ENCODE peak calls at places on chromosome 10, in four cellular contexts. One of them, this sample, is unnamed.

GRCh38 chr10:24305551-24306506 is 96.9 kb downstream of the KIAA1217 start:
- DNase-seq in Peyer's patch: no peak
- DNase-seq in breast epithelium: no peak
- DNase-seq in A549: no peak
- DNase-seq in this sample: no peak

GRCh38 chr10:77409697-77410471 is 227.7 kb downstream of the KCNMA1 start:
- DNase-seq in A549: no peak
- DNase-seq in breast epithelium: no peak
- DNase-seq in Peyer's patch: peak; percentile 90
- DNase-seq in this sample: peak; percentile 24

GRCh38 chr10:114471906-114472873 is 67.9 kb upstream of the AFAP1L2 start:
- DNase-seq in breast epithelium: no peak
- DNase-seq in Peyer's patch: no peak
- DNase-seq in A549: no peak
- DNase-seq in this sample: no peak

GRCh38 chr10:36725581-36726520 is 399.5 kb upstream of the ANKRD30A start:
- DNase-seq in Peyer's patch: no peak
- DNase-seq in breast epithelium: no peak
- DNase-seq in A549: peak; percentile 86
- DNase-seq in this sample: no peak

GRCh38 chr10:45373783-45374450 is at the start of gene ALOX5:
- DNase-seq in A549: no peak
- DNase-seq in breast epithelium: peak; percentile 64
- DNase-seq in Peyer's patch: peak; percentile 85
- DNase-seq in this sample: no peak

GRCh38 chr10:33249137-33249536 is 85.3 kb downstream of the NRP1 start:
- DNase-seq in A549: no peak
- DNase-seq in Peyer's patch: no peak
- DNase-seq in breast epithelium: no peak
- DNase-seq in this sample: no peak

GRCh38 chr10:119509909-119510451 is 32.5 kb downstream of the RGS10 start:
- DNase-seq in Peyer's patch: peak; percentile 27
- DNase-seq in A549: no peak
- DNase-seq in breast epithelium: peak; percentile 81
- DNase-seq in this sample: no peak

GRCh38 chr10:95333997-95334792 is 43.4 kb upstream of the PDLIM1 start:
- DNase-seq in breast epithelium: peak; percentile 76
- DNase-seq in Peyer's patch: no peak
- DNase-seq in A549: peak; percentile 45
- DNase-seq in this sample: peak; percentile 39

GRCh38 chr10:119149723-119150122 is 15.8 kb downstream of the SFXN4 start:
- DNase-seq in Peyer's patch: no peak
- DNase-seq in A549: peak; percentile 34
- DNase-seq in breast epithelium: no peak
- DNase-seq in this sample: no peak

GRCh38 chr10:4434105-4434504 is 391.9 kb upstream of the AKR1E2 start:
- DNase-seq in breast epithelium: no peak
- DNase-seq in A549: no peak
- DNase-seq in Peyer's patch: no peak
- DNase-seq in this sample: no peak

GRCh38 chr10:116014859-116015258 is 258.1 kb downstream of the GFRA1 start:
- DNase-seq in A549: no peak
- DNase-seq in breast epithelium: no peak
- DNase-seq in Peyer's patch: no peak
- DNase-seq in this sample: no peak

GRCh38 chr10:49144021-49144720 is 10.3 kb upstream of the FAM170B start:
- DNase-seq in breast epithelium: no peak
- DNase-seq in Peyer's patch: no peak
- DNase-seq in A549: no peak
- DNase-seq in this sample: no peak

GRCh38 chr10:118635674-118636402 is 40.4 kb upstream of the PRLHR start:
- DNase-seq in breast epithelium: no peak
- DNase-seq in A549: no peak
- DNase-seq in Peyer's patch: no peak
- DNase-seq in this sample: no peak

GRCh38 chr10:28381465-28381864 is 78.6 kb upstream of the MPP7 start:
- DNase-seq in breast epithelium: no peak
- DNase-seq in Peyer's patch: no peak
- DNase-seq in A549: no peak
- DNase-seq in this sample: no peak

GRCh38 chr10:116848032-116848911 is 1.0 kb upstream of the ENO4 start:
- DNase-seq in breast epithelium: no peak
- DNase-seq in Peyer's patch: no peak
- DNase-seq in A549: no peak
- DNase-seq in this sample: no peak

GRCh38 chr10:12777840-12778585 is 223.5 kb downstream of the CCDC3 start:
- DNase-seq in breast epithelium: no peak
- DNase-seq in Peyer's patch: no peak
- DNase-seq in A549: no peak
- DNase-seq in this sample: no peak

GRCh38 chr10:95675403-95676116 is 18.2 kb downstream of the TCTN3 start:
- DNase-seq in breast epithelium: no peak
- DNase-seq in Peyer's patch: no peak
- DNase-seq in A549: no peak
- DNase-seq in this sample: no peak

GRCh38 chr10:11594589-11595394 is 16.7 kb downstream of the USP6NL start:
- DNase-seq in breast epithelium: no peak
- DNase-seq in Peyer's patch: no peak
- DNase-seq in A549: no peak
- DNase-seq in this sample: no peak

GRCh38 chr10:24849537-24850299 is 102.7 kb downstream of the PRTFDC1 start:
- DNase-seq in breast epithelium: no peak
- DNase-seq in Peyer's patch: no peak
- DNase-seq in A549: peak; percentile 84
- DNase-seq in this sample: no peak

GRCh38 chr10:43386549-43386948 is 15.1 kb downstream of the FXYD4 start:
- DNase-seq in A549: no peak
- DNase-seq in breast epithelium: peak; percentile 12
- DNase-seq in Peyer's patch: peak; percentile 14
- DNase-seq in this sample: no peak

GRCh38 chr10:107814865-107815487 is 650.5 kb upstream of the SORCS1 start:
- DNase-seq in A549: peak; percentile 39
- DNase-seq in Peyer's patch: no peak
- DNase-seq in breast epithelium: no peak
- DNase-seq in this sample: peak; percentile 19

GRCh38 chr10:110916554-110917346 is 2.2 kb downstream of the BBIP1 start:
- DNase-seq in A549: peak; percentile 46
- DNase-seq in Peyer's patch: no peak
- DNase-seq in breast epithelium: no peak
- DNase-seq in this sample: no peak

GRCh38 chr10:35545878-35546631 is 59.1 kb upstream of the GJD4 start:
- DNase-seq in A549: peak; percentile 14
- DNase-seq in Peyer's patch: no peak
- DNase-seq in breast epithelium: no peak
- DNase-seq in this sample: no peak

GRCh38 chr10:122172311-122173008 is 98.6 kb upstream of the BTBD16 start:
- DNase-seq in A549: no peak
- DNase-seq in Peyer's patch: no peak
- DNase-seq in breast epithelium: no peak
- DNase-seq in this sample: no peak

GRCh38 chr10:73809061-73809818 is 2.2 kb downstream of the NDST2 start:
- DNase-seq in breast epithelium: no peak
- DNase-seq in Peyer's patch: no peak
- DNase-seq in A549: no peak
- DNase-seq in this sample: no peak

GRCh38 chr10:72094574-72094973 is 6.2 kb upstream of the SPOCK2 start:
- DNase-seq in A549: no peak
- DNase-seq in breast epithelium: no peak
- DNase-seq in Peyer's patch: no peak
- DNase-seq in this sample: no peak

GRCh38 chr10:35194906-35195305 is 68.3 kb downstream of the CREM start:
- DNase-seq in A549: peak; percentile 79
- DNase-seq in Peyer's patch: no peak
- DNase-seq in breast epithelium: no peak
- DNase-seq in this sample: no peak

GRCh38 chr10:25068152-25069058 is 52.0 kb downstream of the THNSL1 start:
- DNase-seq in breast epithelium: no peak
- DNase-seq in A549: no peak
- DNase-seq in Peyer's patch: no peak
- DNase-seq in this sample: no peak

GRCh38 chr10:7797582-7797981 is 9.6 kb downstream of the ATP5F1C start:
- DNase-seq in Peyer's patch: no peak
- DNase-seq in breast epithelium: no peak
- DNase-seq in A549: peak; percentile 42
- DNase-seq in this sample: no peak

GRCh38 chr10:46293228-46293627 is 6.4 kb downstream of the ANTXRL start:
- DNase-seq in breast epithelium: no peak
- DNase-seq in Peyer's patch: no peak
- DNase-seq in A549: no peak
- DNase-seq in this sample: no peak

GRCh38 chr10:15344876-15345285 is 26.2 kb downstream of the FAM171A1 start:
- DNase-seq in breast epithelium: no peak
- DNase-seq in A549: peak; percentile 20
- DNase-seq in Peyer's patch: no peak
- DNase-seq in this sample: no peak

GRCh38 chr10:89566095-89566950 is 30.9 kb upstream of the SLC16A12 start:
- DNase-seq in breast epithelium: no peak
- DNase-seq in A549: no peak
- DNase-seq in Peyer's patch: no peak
- DNase-seq in this sample: no peak

GRCh38 chr10:86899670-86900276 is 57.6 kb downstream of the MMRN2 start:
- DNase-seq in A549: peak; percentile 77
- DNase-seq in breast epithelium: peak; percentile 56
- DNase-seq in Peyer's patch: no peak
- DNase-seq in this sample: peak; percentile 87

GRCh38 chr10:31759124-31759798 is 169.4 kb downstream of the ARHGAP12 start:
- DNase-seq in Peyer's patch: peak; percentile 82
- DNase-seq in A549: peak; percentile 61
- DNase-seq in breast epithelium: no peak
- DNase-seq in this sample: peak; percentile 66

GRCh38 chr10:8360814-8361509 is 306.5 kb downstream of the GATA3 start:
- DNase-seq in A549: no peak
- DNase-seq in Peyer's patch: no peak
- DNase-seq in breast epithelium: no peak
- DNase-seq in this sample: no peak

GRCh38 chr10:89360153-89360552 is 17.7 kb upstream of the IFIT1B start:
- DNase-seq in breast epithelium: no peak
- DNase-seq in Peyer's patch: no peak
- DNase-seq in A549: peak; percentile 7
- DNase-seq in this sample: no peak

GRCh38 chr10:17607603-17608332 is 9.4 kb downstream of the HACD1 start:
- DNase-seq in A549: peak; percentile 67
- DNase-seq in breast epithelium: no peak
- DNase-seq in Peyer's patch: no peak
- DNase-seq in this sample: no peak

GRCh38 chr10:69801094-69801433 is 642 bp upstream of the COL13A1 start:
- DNase-seq in A549: peak; percentile 72
- DNase-seq in breast epithelium: no peak
- DNase-seq in Peyer's patch: peak; percentile 60
- DNase-seq in this sample: peak; percentile 32

GRCh38 chr10:30435068-30435422 is 1.1 kb downstream of the MAP3K8 start:
- DNase-seq in A549: peak; percentile 52
- DNase-seq in breast epithelium: peak; percentile 61
- DNase-seq in Peyer's patch: no peak
- DNase-seq in this sample: peak; percentile 50

GRCh38 chr10:30433286-30433778 is 652 bp upstream of the MAP3K8 start:
- DNase-seq in breast epithelium: peak; percentile 79
- DNase-seq in A549: peak; percentile 90
- DNase-seq in Peyer's patch: peak; percentile 85
- DNase-seq in this sample: peak; percentile 81

GRCh38 chr10:30433779-30434272 is at the start of gene MAP3K8:
- DNase-seq in breast epithelium: peak; percentile 90
- DNase-seq in Peyer's patch: peak; percentile 93
- DNase-seq in A549: peak; percentile 94
- DNase-seq in this sample: peak; percentile 98

GRCh38 chr10:30432631-30433285 is 1.2 kb upstream of the MAP3K8 start:
- DNase-seq in A549: peak; percentile 77
- DNase-seq in Peyer's patch: peak; percentile 64
- DNase-seq in breast epithelium: peak; percentile 64
- DNase-seq in this sample: no peak

GRCh38 chr10:30434273-30435067 is 486 bp downstream of the MAP3K8 start:
- DNase-seq in breast epithelium: peak; percentile 85
- DNase-seq in A549: peak; percentile 90
- DNase-seq in Peyer's patch: peak; percentile 81
- DNase-seq in this sample: peak; percentile 98
- TF ChIP-seq POLR2A in breast epithelium: peak; percentile 96
- TF ChIP-seq POLR2A in A549: peak; percentile 76
- TF ChIP-seq POLR2A in Peyer's patch: peak; percentile 60
- TF ChIP-seq POLR2A in this sample: no peak

DNA sequence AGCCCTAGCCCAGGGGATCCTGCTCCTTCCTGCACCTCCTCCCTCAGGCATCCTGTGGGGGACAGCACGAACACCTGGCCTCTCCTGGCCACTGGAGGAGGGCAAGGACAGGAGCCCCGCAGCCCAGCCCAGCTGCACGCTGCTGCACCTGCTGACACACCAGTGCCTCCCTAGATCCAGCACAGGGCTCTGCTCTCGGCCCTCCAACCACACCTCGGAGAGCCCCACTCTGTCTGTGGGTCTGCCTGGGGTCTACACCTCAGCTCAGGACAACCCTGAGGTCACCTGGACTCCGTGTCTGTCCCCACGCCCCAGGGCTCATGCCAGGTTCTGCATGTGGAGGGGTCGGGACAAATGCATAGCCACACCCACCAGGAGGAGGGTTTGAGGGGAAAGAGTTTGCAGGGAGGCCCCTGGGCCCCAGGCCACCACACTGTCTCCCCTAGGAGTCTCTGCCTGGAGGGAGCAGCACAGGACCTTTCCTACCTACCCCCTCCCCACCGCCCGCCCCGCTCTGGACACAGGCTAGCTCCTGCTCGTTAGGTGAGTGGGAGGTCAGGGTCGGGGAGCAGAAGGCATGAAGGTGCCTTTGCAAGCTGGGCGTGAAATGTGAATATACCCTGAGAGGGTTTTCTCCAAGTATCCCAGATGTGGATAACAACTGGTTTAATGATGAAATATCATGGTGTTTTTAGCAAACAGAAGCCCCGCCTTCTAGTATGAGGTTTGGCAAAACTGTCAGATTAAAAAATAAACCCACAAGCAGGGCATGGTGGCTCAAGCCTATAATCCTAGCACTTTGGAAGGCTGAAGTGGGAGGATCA is 7.2 kb upstream of the PWWP2B start:
- DNase-seq in Peyer's patch: peak; percentile 52
- DNase-seq in breast epithelium: peak; percentile 49
- DNase-seq in A549: no peak
- DNase-seq in this sample: peak; percentile 82
- TF ChIP-seq POLR2A in Peyer's patch: no peak
- TF ChIP-seq POLR2A in breast epithelium: no peak
- TF ChIP-seq POLR2A in A549: no peak
- TF ChIP-seq POLR2A in this sample: no peak

GRCh38 chr10:62669351-62669750 is 135.2 kb upstream of the ADO start:
- DNase-seq in A549: no peak
- DNase-seq in breast epithelium: no peak
- DNase-seq in Peyer's patch: no peak
- DNase-seq in this sample: no peak
- TF ChIP-seq POLR2A in A549: no peak
- TF ChIP-seq POLR2A in breast epithelium: no peak
- TF ChIP-seq POLR2A in Peyer's patch: no peak
- TF ChIP-seq POLR2A in this sample: no peak

DNA sequence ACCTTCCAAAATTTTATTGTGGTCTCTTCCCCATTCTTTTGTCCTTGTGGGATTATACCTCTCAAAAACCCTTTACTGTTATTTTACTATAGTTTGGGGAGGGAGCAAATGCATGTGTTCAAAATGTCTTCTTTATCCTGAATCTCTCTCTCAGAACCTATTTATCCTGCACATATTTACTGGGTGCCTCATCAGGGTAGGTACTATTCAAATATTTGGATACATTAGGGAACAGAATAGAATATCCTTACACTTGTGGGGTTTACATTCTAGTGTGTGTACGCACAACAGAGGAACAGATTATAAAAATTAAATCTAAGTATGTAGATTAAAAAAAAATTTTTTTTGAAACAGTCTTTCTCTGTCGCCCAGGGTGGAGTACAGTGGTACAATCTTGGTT is 48.6 kb downstream of the SCD start:
- DNase-seq in Peyer's patch: no peak
- DNase-seq in A549: no peak
- DNase-seq in breast epithelium: no peak
- DNase-seq in this sample: no peak
- TF ChIP-seq POLR2A in Peyer's patch: no peak
- TF ChIP-seq POLR2A in A549: no peak
- TF ChIP-seq POLR2A in breast epithelium: no peak
- TF ChIP-seq POLR2A in this sample: no peak